ENCODE peak calls at places on chromosomes 16 and 17, in seven cellular contexts. H is ascending aorta, E is GM13976, V is cardiac muscle cell, D is AG09309, Z is kidney epithelial cell, M is bronchial epithelial cell. X is an unnamed sample.

GRCh38 chr17:33016920-33017319 is 25.3 kb downstream of the SPACA3 start:
- DNase-seq in Z (no peak), E (no peak), H (no peak), M (peak), D (no peak), V (no peak), X (no peak)

GRCh38 chr17:46943218-46943510 is 20.2 kb downstream of the GOSR2 start:
- DNase-seq in D (no peak), M (no peak), E (no peak), Z (no peak), V (no peak), H (no peak), X (no peak)

GRCh38 chr17:78416791-78417530 is 38.5 kb downstream of the PGS1 start:
- DNase-seq in E (no peak), M (no peak), H (no peak), D (no peak), Z (no peak), V (no peak), X (no peak)

GRCh38 chr16:11016993-11017392 is 72.6 kb downstream of the CLEC16A start:
- DNase-seq in D (no peak), Z (no peak), V (no peak), H (no peak), E (no peak), M (peak), X (no peak)

GRCh38 chr16:27291106-27291505 is 22.5 kb upstream of the NSMCE1 start:
- DNase-seq in V (no peak), M (no peak), Z (no peak), D (no peak), H (no peak), E (no peak), X (no peak)

GRCh38 chr17:62703776-62704380 is 76.4 kb downstream of the MRC2 start:
- DNase-seq in V (peak), H (no peak), M (peak), E (peak), D (no peak), Z (no peak), X (no peak)

GRCh38 chr16:7482028-7482427 is 149.4 kb downstream of the RBFOX1 start:
- DNase-seq in D (no peak), H (no peak), V (no peak), Z (no peak), E (no peak), M (no peak), X (no peak)

GRCh38 chr17:74759243-74759801 is 10.9 kb downstream of the NHERF1 start:
- DNase-seq in E (peak), Z (no peak), M (no peak), D (no peak), V (no peak), H (no peak), X (no peak)

GRCh38 chr17:73307130-73307529 is 4.7 kb downstream of the CDC42EP4 start:
- DNase-seq in H (no peak), E (no peak), Z (no peak), M (no peak), V (no peak), D (no peak), X (no peak)

GRCh38 chr16:30882429-30883310 is 11.2 kb downstream of the BCL7C start:
- DNase-seq in V (no peak), M (no peak), E (no peak), Z (no peak), H (no peak), D (no peak), X (no peak)

GRCh38 chr16:8958344-8958808 is 5.3 kb downstream of the USP7 start:
- DNase-seq in E (no peak), V (no peak), Z (no peak), H (no peak), D (no peak), M (no peak), X (no peak)

GRCh38 chr16:35868630-35869029 is 2409.2 kb downstream of the TP53TG3F start:
- DNase-seq in M (no peak), V (no peak), Z (no peak), H (no peak), D (no peak), E (no peak), X (no peak)
- TF ChIP-seq CTCF in M (no peak), V (no peak), Z (no peak), H (no peak), D (no peak), E (no peak), X (no peak)

DNA sequence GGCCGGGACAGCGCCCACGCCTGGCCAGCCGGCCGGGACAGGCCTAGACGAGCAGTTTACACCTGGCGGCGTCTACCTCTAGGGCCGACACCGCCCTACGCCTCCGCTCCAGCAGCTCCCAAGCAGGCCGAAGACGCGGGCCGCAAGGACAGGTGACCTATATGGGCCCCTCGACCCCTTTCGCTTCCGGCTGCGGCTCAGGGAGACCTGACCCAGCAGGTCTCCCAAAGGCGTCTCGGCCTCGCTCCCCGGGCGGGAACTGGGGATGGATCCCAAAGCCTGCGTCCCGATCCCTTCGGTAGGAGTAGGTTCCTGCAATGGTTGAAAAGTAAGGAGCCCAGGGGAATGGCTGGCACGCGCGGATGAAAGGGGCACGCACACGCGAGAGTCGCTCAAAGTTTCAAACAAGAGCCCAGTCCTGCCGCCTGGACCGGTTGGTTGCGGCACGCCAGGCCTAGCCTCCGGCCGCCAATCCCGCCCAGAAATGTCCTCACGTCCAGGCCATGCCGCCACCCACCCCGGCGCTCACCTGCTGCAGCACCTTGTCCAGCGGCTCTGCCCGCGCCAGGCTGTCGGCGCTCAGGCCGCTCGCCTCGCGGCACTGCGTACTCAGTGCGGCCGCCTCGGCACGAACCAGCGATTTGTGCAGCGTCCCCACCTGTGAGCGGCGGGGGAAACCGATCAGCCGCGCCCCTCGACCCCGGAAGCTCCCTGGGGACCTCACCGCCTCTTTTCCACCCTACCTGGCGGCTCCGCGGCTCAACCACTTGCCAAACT is 634 bp downstream of the ESRP2 start:
- DNase-seq in Z (no peak), V (peak), M (peak), E (no peak), D (no peak), H (no peak), X (no peak)
- TF ChIP-seq CTCF in Z (peak), V (peak), M (peak), E (no peak), D (no peak), H (no peak), X (no peak)

GRCh38 chr16:87571868-87572244 is 30.5 kb upstream of the JPH3 start:
- DNase-seq in H (peak), D (no peak), Z (no peak), V (no peak), M (no peak), E (no peak), X (no peak)
- TF ChIP-seq CTCF in H (no peak), D (no peak), Z (no peak), V (no peak), M (no peak), E (no peak), X (no peak)

DNA sequence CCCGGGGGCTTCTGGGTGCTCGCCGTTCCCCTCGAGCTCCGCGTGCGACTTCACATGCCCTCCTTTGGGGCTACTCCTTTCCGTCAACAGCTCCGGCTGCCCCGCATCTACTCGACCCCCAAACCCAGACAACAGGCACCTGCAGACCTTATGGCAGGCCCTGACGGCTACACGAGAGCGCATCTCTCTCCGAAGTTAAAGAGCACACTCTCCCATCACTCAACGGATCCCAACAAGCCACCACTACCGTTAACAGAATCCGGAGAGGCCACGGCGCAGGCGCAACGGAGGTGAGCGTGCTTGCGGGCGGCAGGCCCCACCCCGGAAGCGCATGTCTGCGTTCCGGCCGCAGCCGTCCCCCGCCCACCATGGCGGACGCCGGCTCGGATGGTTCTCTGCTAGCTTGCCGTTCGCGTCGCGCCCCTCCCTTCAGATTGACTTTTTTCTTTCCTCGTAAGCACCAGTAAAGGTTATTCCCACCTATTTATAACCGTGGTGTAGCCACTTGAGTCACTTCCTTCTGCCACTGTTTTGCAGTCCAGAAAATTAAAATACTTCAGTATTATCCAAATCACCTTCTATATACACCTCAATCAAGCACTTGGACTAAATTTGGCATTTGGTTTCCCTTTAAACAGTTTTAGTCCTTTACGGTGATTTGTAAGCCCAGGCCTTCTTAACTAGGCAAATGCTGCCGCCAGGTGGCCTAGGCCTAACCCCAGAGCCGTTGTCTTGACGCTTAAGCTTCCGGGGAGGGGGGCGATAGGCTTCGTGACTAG is at the start of gene POLG2:
- DNase-seq in Z (peak), E (peak), H (peak), M (peak), D (peak), V (peak), X (peak)
- TF ChIP-seq CTCF in Z (peak), E (peak), H (peak), M (peak), D (peak), V (peak), X (peak)

GRCh38 chr16:88699180-88699579 is 7.0 kb downstream of the RNF166 start:
- DNase-seq in M (no peak), E (no peak), Z (no peak), H (no peak), V (no peak), D (no peak), X (no peak)

GRCh38 chr16:88698694-88699045 is 7.5 kb downstream of the RNF166 start:
- DNase-seq in D (no peak), Z (no peak), E (no peak), M (no peak), H (no peak), V (no peak), X (no peak)

GRCh38 chr16:88697116-88697830 is 8.9 kb downstream of the RNF166 start:
- DNase-seq in M (no peak), H (no peak), V (no peak), Z (no peak), E (no peak), D (no peak), X (no peak)

GRCh38 chr16:88696441-88696840 is 9.8 kb downstream of the RNF166 start:
- DNase-seq in H (no peak), E (no peak), D (no peak), V (no peak), Z (no peak), M (no peak), X (no peak)

DNA sequence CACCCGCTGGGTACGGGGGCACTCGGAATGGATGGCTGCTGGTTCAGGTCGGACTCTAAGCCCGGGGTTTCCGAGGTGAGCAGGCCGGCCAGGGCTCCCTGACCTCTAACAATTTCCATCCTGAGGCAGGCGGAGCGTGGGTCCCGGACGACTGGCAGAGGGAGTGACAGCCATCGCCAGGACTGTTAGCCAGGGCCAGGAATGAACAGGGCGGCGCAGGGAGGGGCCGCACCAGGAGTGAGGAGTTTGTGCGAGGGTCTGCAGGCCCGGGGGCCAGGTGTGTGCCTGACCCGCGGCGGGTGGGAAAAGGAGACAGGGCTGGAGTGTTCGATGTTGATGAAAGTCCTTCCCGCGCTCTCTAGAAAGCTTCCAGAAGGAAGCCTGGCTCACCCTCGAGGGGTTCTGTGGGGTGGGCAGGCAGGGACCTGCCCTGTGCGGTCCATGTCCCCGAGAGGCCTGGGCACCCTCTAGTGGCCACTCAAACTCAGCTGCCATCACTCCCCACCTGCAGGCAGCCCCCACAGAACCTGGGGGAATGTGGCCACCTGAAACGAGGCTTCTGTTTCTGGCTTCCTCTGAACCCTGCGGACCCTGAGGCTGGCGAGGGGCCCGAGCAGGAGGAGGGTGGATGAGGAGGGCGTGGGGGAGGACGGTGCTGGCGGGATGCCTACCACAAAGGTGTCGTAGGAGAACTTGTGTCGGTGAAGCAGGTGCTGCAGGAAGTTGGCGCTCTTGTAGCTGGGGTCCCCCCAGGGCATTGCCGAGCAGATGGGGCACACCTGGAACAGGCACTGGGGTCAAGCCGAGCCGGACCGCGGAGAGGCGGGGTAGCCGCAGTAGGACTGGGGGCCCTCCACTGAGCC is 8.1 kb downstream of the RNF166 start:
- DNase-seq in H (no peak), V (peak), E (no peak), Z (no peak), D (no peak), M (no peak), X (no peak)
- TF ChIP-seq CTCF in H (no peak), V (peak), E (peak), Z (peak), D (peak), M (peak), X (peak)

GRCh38 chr16:23784811-23785447 is 30.1 kb downstream of the CHP2 start:
- DNase-seq in V (no peak), M (peak), H (no peak), D (no peak), E (no peak), Z (no peak), X (no peak)

GRCh38 chr16:23785842-23786241 is 31.0 kb downstream of the CHP2 start:
- DNase-seq in E (no peak), M (no peak), Z (no peak), H (no peak), V (no peak), D (no peak), X (no peak)

GRCh38 chr16:23786964-23787571 is 32.2 kb downstream of the CHP2 start:
- DNase-seq in H (no peak), M (no peak), E (no peak), Z (no peak), V (no peak), D (no peak), X (no peak)

DNA sequence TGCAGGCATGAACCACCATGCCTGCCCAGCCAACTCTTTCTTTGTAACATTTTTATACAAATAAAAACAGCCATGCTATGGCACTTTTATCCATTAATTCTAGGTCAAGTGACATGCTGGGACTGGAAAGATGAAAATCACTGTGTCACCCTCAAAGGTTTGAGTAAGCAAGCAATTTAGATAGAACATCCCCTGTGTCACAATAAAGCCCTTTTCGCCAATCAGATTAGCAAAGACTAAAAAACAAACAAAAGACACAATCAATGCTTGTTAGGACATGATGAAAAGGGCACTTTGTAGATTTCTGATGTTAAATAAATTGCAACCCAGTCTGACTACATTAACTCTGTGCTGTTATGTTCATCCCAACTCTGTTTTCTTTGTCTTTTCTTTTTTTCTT is 26.4 kb downstream of the CHP2 start:
- DNase-seq in M (peak), H (no peak), V (no peak), D (no peak), Z (no peak), E (no peak), X (no peak)
- TF ChIP-seq CTCF in M (no peak), H (no peak), V (no peak), D (no peak), Z (no peak), E (no peak), X (no peak)

GRCh38 chr16:56277040-56277439 is 85.8 kb downstream of the GNAO1 start:
- DNase-seq in Z (no peak), E (no peak), V (peak), D (no peak), H (no peak), M (no peak), X (no peak)
- TF ChIP-seq CTCF in Z (peak), E (no peak), V (peak), D (no peak), H (no peak), M (peak), X (peak)

GRCh38 chr17:38762231-38762630 is 9.7 kb downstream of the PSMB3 start:
- DNase-seq in Z (no peak), M (no peak), V (no peak), H (no peak), D (no peak), E (no peak), X (no peak)

GRCh38 chr17:38766341-38766740 is 13.8 kb downstream of the PSMB3 start:
- DNase-seq in H (no peak), M (no peak), D (no peak), V (no peak), Z (no peak), E (no peak), X (no peak)

DNA sequence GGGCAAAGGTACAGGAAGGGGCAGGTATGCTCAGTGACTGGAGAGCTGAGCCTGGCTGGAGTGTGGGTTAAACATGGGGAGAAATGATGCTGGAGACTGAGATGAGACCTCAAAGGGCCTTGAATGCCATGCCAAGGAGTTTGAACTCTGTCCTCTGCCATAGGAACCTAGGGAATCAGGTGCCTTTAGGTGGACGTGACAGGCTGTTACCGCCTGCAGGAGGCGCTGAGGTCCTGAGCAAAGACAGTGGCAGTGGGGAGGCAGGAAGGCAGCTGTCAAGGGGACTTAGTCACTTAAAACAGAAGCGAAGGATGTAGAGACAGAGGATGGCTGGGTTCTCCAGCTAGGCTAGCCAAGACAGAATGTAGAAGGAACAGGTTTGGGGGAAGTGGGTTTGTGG is 9.1 kb downstream of the PSMB3 start:
- DNase-seq in E (no peak), H (no peak), V (peak), D (no peak), M (peak), Z (no peak), X (no peak)
- TF ChIP-seq CTCF in E (peak), H (no peak), V (peak), D (peak), M (peak), Z (peak), X (peak)